ENCODE peak calls at places on chromosomes 12 and 14, in eight cellular contexts. One of them, this sample, is unnamed.

GRCh38 chr12:91379051-91379775 is 196.6 kb upstream of the DCN start:
- DNase-seq in stimulated activated CD4-positive, alpha-beta T cell treated with anti-CD3 and anti-CD28 coated beads, Interleukin-12 subunit alpha, Interleukin-12 subunit beta, amount 100 ng/mL, for 4 hours: no peak
- DNase-seq in OCI-M1: no peak
- DNase-seq in activated CD8-positive, alpha-beta memory T cell treated with anti-CD3 and anti-CD28 coated beads for 24 hours: no peak
- DNase-seq in naive B cell: no peak
- DNase-seq in GM18507: no peak
- DNase-seq in epithelial cell of esophagus: no peak
- DNase-seq in NCI-H1436: no peak
- DNase-seq in this sample: no peak

GRCh38 chr12:19695244-19696098 is 256.2 kb downstream of the AEBP2 start:
- DNase-seq in stimulated activated CD4-positive, alpha-beta T cell treated with anti-CD3 and anti-CD28 coated beads, Interleukin-12 subunit alpha, Interleukin-12 subunit beta, amount 100 ng/mL, for 4 hours: no peak
- DNase-seq in OCI-M1: peak
- DNase-seq in activated CD8-positive, alpha-beta memory T cell treated with anti-CD3 and anti-CD28 coated beads for 24 hours: no peak
- DNase-seq in naive B cell: no peak
- DNase-seq in GM18507: no peak
- DNase-seq in epithelial cell of esophagus: peak
- DNase-seq in NCI-H1436: no peak
- DNase-seq in this sample: no peak

GRCh38 chr12:9948606-9949286 is 16.6 kb upstream of the CLEC2A start:
- DNase-seq in stimulated activated CD4-positive, alpha-beta T cell treated with anti-CD3 and anti-CD28 coated beads, Interleukin-12 subunit alpha, Interleukin-12 subunit beta, amount 100 ng/mL, for 4 hours: no peak
- DNase-seq in OCI-M1: peak
- DNase-seq in activated CD8-positive, alpha-beta memory T cell treated with anti-CD3 and anti-CD28 coated beads for 24 hours: no peak
- DNase-seq in naive B cell: peak
- DNase-seq in GM18507: no peak
- DNase-seq in epithelial cell of esophagus: no peak
- DNase-seq in NCI-H1436: no peak
- DNase-seq in this sample: no peak

GRCh38 chr12:10718279-10718821 is 4.8 kb downstream of the YBX3 start:
- DNase-seq in stimulated activated CD4-positive, alpha-beta T cell treated with anti-CD3 and anti-CD28 coated beads, Interleukin-12 subunit alpha, Interleukin-12 subunit beta, amount 100 ng/mL, for 4 hours: no peak
- DNase-seq in OCI-M1: no peak
- DNase-seq in activated CD8-positive, alpha-beta memory T cell treated with anti-CD3 and anti-CD28 coated beads for 24 hours: no peak
- DNase-seq in naive B cell: no peak
- DNase-seq in GM18507: no peak
- DNase-seq in epithelial cell of esophagus: peak
- DNase-seq in NCI-H1436: no peak
- DNase-seq in this sample: no peak

GRCh38 chr14:89773644-89774316 is 180.8 kb downstream of the EFCAB11 start:
- DNase-seq in stimulated activated CD4-positive, alpha-beta T cell treated with anti-CD3 and anti-CD28 coated beads, Interleukin-12 subunit alpha, Interleukin-12 subunit beta, amount 100 ng/mL, for 4 hours: peak
- DNase-seq in OCI-M1: peak
- DNase-seq in activated CD8-positive, alpha-beta memory T cell treated with anti-CD3 and anti-CD28 coated beads for 24 hours: peak
- DNase-seq in naive B cell: peak
- DNase-seq in GM18507: peak
- DNase-seq in epithelial cell of esophagus: peak
- DNase-seq in NCI-H1436: peak
- DNase-seq in this sample: no peak

GRCh38 chr14:91885837-91886236 is 18.5 kb upstream of the TC2N start:
- DNase-seq in stimulated activated CD4-positive, alpha-beta T cell treated with anti-CD3 and anti-CD28 coated beads, Interleukin-12 subunit alpha, Interleukin-12 subunit beta, amount 100 ng/mL, for 4 hours: no peak
- DNase-seq in OCI-M1: no peak
- DNase-seq in activated CD8-positive, alpha-beta memory T cell treated with anti-CD3 and anti-CD28 coated beads for 24 hours: no peak
- DNase-seq in naive B cell: no peak
- DNase-seq in GM18507: no peak
- DNase-seq in epithelial cell of esophagus: no peak
- DNase-seq in NCI-H1436: no peak
- DNase-seq in this sample: no peak

GRCh38 chr14:23550131-23550826 is 1.3 kb downstream of the ZFHX2 start:
- DNase-seq in stimulated activated CD4-positive, alpha-beta T cell treated with anti-CD3 and anti-CD28 coated beads, Interleukin-12 subunit alpha, Interleukin-12 subunit beta, amount 100 ng/mL, for 4 hours: no peak
- DNase-seq in OCI-M1: no peak
- DNase-seq in activated CD8-positive, alpha-beta memory T cell treated with anti-CD3 and anti-CD28 coated beads for 24 hours: no peak
- DNase-seq in naive B cell: no peak
- DNase-seq in GM18507: no peak
- DNase-seq in epithelial cell of esophagus: no peak
- DNase-seq in NCI-H1436: no peak
- DNase-seq in this sample: no peak

GRCh38 chr12:103590271-103590670 is 3.2 kb downstream of the STAB2 start:
- DNase-seq in stimulated activated CD4-positive, alpha-beta T cell treated with anti-CD3 and anti-CD28 coated beads, Interleukin-12 subunit alpha, Interleukin-12 subunit beta, amount 100 ng/mL, for 4 hours: no peak
- DNase-seq in OCI-M1: no peak
- DNase-seq in activated CD8-positive, alpha-beta memory T cell treated with anti-CD3 and anti-CD28 coated beads for 24 hours: no peak
- DNase-seq in naive B cell: no peak
- DNase-seq in GM18507: no peak
- DNase-seq in epithelial cell of esophagus: no peak
- DNase-seq in NCI-H1436: no peak
- DNase-seq in this sample: no peak

GRCh38 chr14:76329150-76329881 is 46.6 kb upstream of the ESRRB start:
- DNase-seq in stimulated activated CD4-positive, alpha-beta T cell treated with anti-CD3 and anti-CD28 coated beads, Interleukin-12 subunit alpha, Interleukin-12 subunit beta, amount 100 ng/mL, for 4 hours: no peak
- DNase-seq in OCI-M1: no peak
- DNase-seq in activated CD8-positive, alpha-beta memory T cell treated with anti-CD3 and anti-CD28 coated beads for 24 hours: no peak
- DNase-seq in naive B cell: no peak
- DNase-seq in GM18507: no peak
- DNase-seq in epithelial cell of esophagus: no peak
- DNase-seq in NCI-H1436: no peak
- DNase-seq in this sample: no peak

GRCh38 chr14:69354383-69355154 is 43.5 kb downstream of the ERH start:
- DNase-seq in stimulated activated CD4-positive, alpha-beta T cell treated with anti-CD3 and anti-CD28 coated beads, Interleukin-12 subunit alpha, Interleukin-12 subunit beta, amount 100 ng/mL, for 4 hours: peak
- DNase-seq in OCI-M1: peak
- DNase-seq in activated CD8-positive, alpha-beta memory T cell treated with anti-CD3 and anti-CD28 coated beads for 24 hours: peak
- DNase-seq in naive B cell: peak
- DNase-seq in GM18507: peak
- DNase-seq in epithelial cell of esophagus: peak
- DNase-seq in NCI-H1436: no peak
- DNase-seq in this sample: no peak

This sample was measured in vagina.